ENCODE peak calls at places on chromosome 18, in seven cellular contexts. One of them, this sample, is unnamed.

GRCh38 chr18:59660976-59661743 is 36.1 kb downstream of the CCBE1 start:
- DNase-seq in cardiac muscle cell: peak; percentile 88
- DNase-seq in A673: no peak
- DNase-seq in spleen: no peak
- DNase-seq in uterus: no peak
- DNase-seq in mesenchymal stem cell: peak; percentile 59
- DNase-seq in neuronal stem cell: no peak
- DNase-seq in this sample: no peak

GRCh38 chr18:74457743-74458465 is 796 bp upstream of the DIPK1C start:
- DNase-seq in cardiac muscle cell: no peak
- DNase-seq in A673: no peak
- DNase-seq in spleen: no peak
- DNase-seq in uterus: no peak
- DNase-seq in mesenchymal stem cell: no peak
- DNase-seq in neuronal stem cell: no peak
- DNase-seq in this sample: peak; percentile 84

GRCh38 chr18:45374878-45375630 is 240.2 kb upstream of the SLC14A2 start:
- DNase-seq in cardiac muscle cell: no peak
- DNase-seq in A673: no peak
- DNase-seq in spleen: no peak
- DNase-seq in uterus: no peak
- DNase-seq in mesenchymal stem cell: no peak
- DNase-seq in neuronal stem cell: no peak
- DNase-seq in this sample: no peak

GRCh38 chr18:73879771-73880170 is 267.9 kb downstream of the FBXO15 start:
- DNase-seq in cardiac muscle cell: peak; percentile 58
- DNase-seq in A673: no peak
- DNase-seq in spleen: no peak
- DNase-seq in uterus: no peak
- DNase-seq in mesenchymal stem cell: peak; percentile 70
- DNase-seq in neuronal stem cell: no peak
- DNase-seq in this sample: no peak

GRCh38 chr18:48959921-48960920 is 9.5 kb upstream of the SMAD7 start:
- DNase-seq in cardiac muscle cell: peak; percentile 67
- DNase-seq in A673: peak; percentile 85
- DNase-seq in spleen: peak; percentile 50
- DNase-seq in uterus: no peak
- DNase-seq in mesenchymal stem cell: peak; percentile 93
- DNase-seq in neuronal stem cell: no peak
- DNase-seq in this sample: no peak

GRCh38 chr18:21391074-21391673 is 149.1 kb downstream of the GREB1L start:
- DNase-seq in cardiac muscle cell: peak; percentile 6
- DNase-seq in A673: peak; percentile 11
- DNase-seq in spleen: no peak
- DNase-seq in uterus: no peak
- DNase-seq in mesenchymal stem cell: peak; percentile 31
- DNase-seq in neuronal stem cell: no peak
- DNase-seq in this sample: no peak

GRCh38 chr18:8162797-8163196 is 446.4 kb upstream of the RAB12 start:
- DNase-seq in cardiac muscle cell: no peak
- DNase-seq in A673: no peak
- DNase-seq in spleen: no peak
- DNase-seq in uterus: no peak
- DNase-seq in mesenchymal stem cell: no peak
- DNase-seq in neuronal stem cell: no peak
- DNase-seq in this sample: no peak

GRCh38 chr18:22546905-22547304 is 129.2 kb upstream of the CTAGE1 start:
- DNase-seq in cardiac muscle cell: no peak
- DNase-seq in A673: no peak
- DNase-seq in spleen: no peak
- DNase-seq in uterus: no peak
- DNase-seq in mesenchymal stem cell: no peak
- DNase-seq in neuronal stem cell: no peak
- DNase-seq in this sample: no peak

GRCh38 chr18:48924621-48925601 is 25.9 kb downstream of the SMAD7 start:
- DNase-seq in cardiac muscle cell: no peak
- DNase-seq in A673: no peak
- DNase-seq in spleen: no peak
- DNase-seq in uterus: no peak
- DNase-seq in mesenchymal stem cell: peak; percentile 64
- DNase-seq in neuronal stem cell: no peak
- DNase-seq in this sample: no peak

GRCh38 chr18:75173125-75173432 is 35.9 kb downstream of the PTGR3 start:
- DNase-seq in cardiac muscle cell: peak; percentile 4
- DNase-seq in A673: no peak
- DNase-seq in spleen: no peak
- DNase-seq in uterus: no peak
- DNase-seq in mesenchymal stem cell: no peak
- DNase-seq in neuronal stem cell: no peak
- DNase-seq in this sample: no peak

GRCh38 chr18:8767356-8767755 is 62.0 kb downstream of the MTCL1 start:
- DNase-seq in cardiac muscle cell: no peak
- DNase-seq in A673: no peak
- DNase-seq in spleen: no peak
- DNase-seq in uterus: no peak
- DNase-seq in mesenchymal stem cell: no peak
- DNase-seq in neuronal stem cell: no peak
- DNase-seq in this sample: no peak

GRCh38 chr18:76351961-76352581 is 143.0 kb downstream of the ZNF516 start:
- DNase-seq in cardiac muscle cell: peak; percentile 91
- DNase-seq in A673: peak; percentile 84
- DNase-seq in spleen: no peak
- DNase-seq in uterus: peak; percentile 96
- DNase-seq in mesenchymal stem cell: peak; percentile 89
- DNase-seq in neuronal stem cell: no peak
- DNase-seq in this sample: no peak

GRCh38 chr18:40708726-40709125 is 1246.3 kb upstream of the PIK3C3 start:
- DNase-seq in cardiac muscle cell: no peak
- DNase-seq in A673: no peak
- DNase-seq in spleen: no peak
- DNase-seq in uterus: no peak
- DNase-seq in mesenchymal stem cell: no peak
- DNase-seq in neuronal stem cell: no peak
- DNase-seq in this sample: no peak

GRCh38 chr18:28684746-28685145 is 507.8 kb upstream of the CDH2 start:
- DNase-seq in cardiac muscle cell: no peak
- DNase-seq in A673: no peak
- DNase-seq in spleen: no peak
- DNase-seq in uterus: no peak
- DNase-seq in mesenchymal stem cell: no peak
- DNase-seq in neuronal stem cell: no peak
- DNase-seq in this sample: no peak

GRCh38 chr18:23844991-23845680 is 155.9 kb downstream of the LAMA3 start:
- DNase-seq in cardiac muscle cell: peak; percentile 50
- DNase-seq in A673: no peak
- DNase-seq in spleen: no peak
- DNase-seq in uterus: no peak
- DNase-seq in mesenchymal stem cell: no peak
- DNase-seq in neuronal stem cell: no peak
- DNase-seq in this sample: no peak

GRCh38 chr18:39732918-39733317 is 2167.3 kb upstream of the CELF4 start:
- DNase-seq in cardiac muscle cell: no peak
- DNase-seq in A673: no peak
- DNase-seq in spleen: no peak
- DNase-seq in uterus: no peak
- DNase-seq in mesenchymal stem cell: no peak
- DNase-seq in neuronal stem cell: no peak
- DNase-seq in this sample: no peak

GRCh38 chr18:74562775-74563174 is 28.5 kb downstream of the CNDP1 start:
- DNase-seq in cardiac muscle cell: no peak
- DNase-seq in A673: no peak
- DNase-seq in spleen: no peak
- DNase-seq in uterus: no peak
- DNase-seq in mesenchymal stem cell: no peak
- DNase-seq in neuronal stem cell: no peak
- DNase-seq in this sample: no peak

GRCh38 chr18:3615374-3615773 is 165.4 kb downstream of the TGIF1 start:
- DNase-seq in cardiac muscle cell: no peak
- DNase-seq in A673: no peak
- DNase-seq in spleen: peak; percentile 11
- DNase-seq in uterus: no peak
- DNase-seq in mesenchymal stem cell: no peak
- DNase-seq in neuronal stem cell: no peak
- DNase-seq in this sample: no peak
- H3K27ac ChIP-seq in cardiac muscle cell: peak overlapping the region; percentile 65
- H3K27ac ChIP-seq in A673: peak overlapping the region; percentile 25
- H3K27ac ChIP-seq in spleen: no peak overlapping the region
- H3K27ac ChIP-seq in uterus: no peak overlapping the region
- H3K27ac ChIP-seq in mesenchymal stem cell: no peak overlapping the region
- H3K27ac ChIP-seq in neuronal stem cell: peak overlapping the region; percentile 13
- H3K27ac ChIP-seq in this sample: no peak overlapping the region

DNA sequence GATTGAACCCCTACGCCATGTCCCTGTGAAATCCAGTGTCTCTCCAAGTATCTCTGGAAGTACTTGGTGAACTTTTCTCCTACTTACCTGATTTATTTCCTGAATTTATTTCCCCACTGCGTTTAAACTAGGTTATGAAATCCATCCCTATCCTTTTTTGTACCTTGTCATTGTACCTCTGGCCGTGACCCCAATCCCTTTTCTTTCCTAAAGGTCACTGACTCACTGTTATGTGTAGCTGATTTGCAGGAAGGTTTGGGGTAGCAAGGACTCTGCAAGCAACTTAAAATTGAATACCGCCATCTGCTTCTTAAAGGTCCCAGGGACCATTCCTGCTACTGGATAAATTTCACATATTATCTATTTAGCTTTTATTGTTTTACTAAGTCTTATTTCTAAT is 4.6 kb upstream of the ENOSF1 start:
- DNase-seq in cardiac muscle cell: no peak
- DNase-seq in A673: no peak
- DNase-seq in spleen: no peak
- DNase-seq in uterus: no peak
- DNase-seq in mesenchymal stem cell: no peak
- DNase-seq in neuronal stem cell: no peak
- DNase-seq in this sample: no peak
- H3K27me3 ChIP-seq in cardiac muscle cell: no peaks in the 10 kb centered on the region
- H3K27me3 ChIP-seq in A673: no peaks in the 10 kb centered on the region
- H3K27me3 ChIP-seq in spleen: no peaks in the 10 kb centered on the region
- H3K27me3 ChIP-seq in uterus: no peaks in the 10 kb centered on the region
- H3K27me3 ChIP-seq in mesenchymal stem cell: no peaks in the 10 kb centered on the region
- H3K27me3 ChIP-seq in neuronal stem cell: no peaks in the 10 kb centered on the region
- H3K27me3 ChIP-seq in this sample: peaks cover 2% of the 10 kb centered on the region

GRCh38 chr18:10060469-10060782 is 146.6 kb downstream of the VAPA start:
- DNase-seq in cardiac muscle cell: no peak
- DNase-seq in A673: peak; percentile 71
- DNase-seq in spleen: no peak
- DNase-seq in uterus: no peak
- DNase-seq in mesenchymal stem cell: no peak
- DNase-seq in neuronal stem cell: no peak
- DNase-seq in this sample: no peak
- H3K27ac ChIP-seq in cardiac muscle cell: no peak overlapping the region
- H3K27ac ChIP-seq in A673: peak overlapping the region; percentile 88
- H3K27ac ChIP-seq in spleen: no peak overlapping the region
- H3K27ac ChIP-seq in uterus: peak overlapping the region; percentile 55
- H3K27ac ChIP-seq in mesenchymal stem cell: no peak overlapping the region
- H3K27ac ChIP-seq in neuronal stem cell: no peak overlapping the region
- H3K27ac ChIP-seq in this sample: peak overlapping the region; percentile 79

GRCh38 chr18:32439802-32440201 is 30.9 kb downstream of the GAREM1 start:
- DNase-seq in cardiac muscle cell: peak; percentile 19
- DNase-seq in A673: peak; percentile 43
- DNase-seq in spleen: no peak
- DNase-seq in uterus: no peak
- DNase-seq in mesenchymal stem cell: no peak
- DNase-seq in neuronal stem cell: no peak
- DNase-seq in this sample: no peak
- H3K27me3 ChIP-seq in cardiac muscle cell: no peaks in the 10 kb centered on the region
- H3K27me3 ChIP-seq in A673: no peaks in the 10 kb centered on the region
- H3K27me3 ChIP-seq in spleen: no peaks in the 10 kb centered on the region
- H3K27me3 ChIP-seq in uterus: no peaks in the 10 kb centered on the region
- H3K27me3 ChIP-seq in mesenchymal stem cell: no peaks in the 10 kb centered on the region
- H3K27me3 ChIP-seq in neuronal stem cell: peaks cover 1% of the 10 kb centered on the region
- H3K27me3 ChIP-seq in this sample: no peaks in the 10 kb centered on the region

GRCh38 chr18:54806526-54806925 is 21.8 kb upstream of the RAB27B start:
- DNase-seq in cardiac muscle cell: peak; percentile 62
- DNase-seq in A673: no peak
- DNase-seq in spleen: no peak
- DNase-seq in uterus: no peak
- DNase-seq in mesenchymal stem cell: peak; percentile 83
- DNase-seq in neuronal stem cell: no peak
- DNase-seq in this sample: no peak

GRCh38 chr18:54802178-54802577 is 26.1 kb upstream of the RAB27B start:
- DNase-seq in cardiac muscle cell: no peak
- DNase-seq in A673: no peak
- DNase-seq in spleen: no peak
- DNase-seq in uterus: no peak
- DNase-seq in mesenchymal stem cell: no peak
- DNase-seq in neuronal stem cell: no peak
- DNase-seq in this sample: no peak

GRCh38 chr18:54802686-54803395 is 25.4 kb upstream of the RAB27B start:
- DNase-seq in cardiac muscle cell: no peak
- DNase-seq in A673: no peak
- DNase-seq in spleen: no peak
- DNase-seq in uterus: no peak
- DNase-seq in mesenchymal stem cell: no peak
- DNase-seq in neuronal stem cell: no peak
- DNase-seq in this sample: no peak

GRCh38 chr18:54807303-54807702 is 21.0 kb upstream of the RAB27B start:
- DNase-seq in cardiac muscle cell: no peak
- DNase-seq in A673: no peak
- DNase-seq in spleen: no peak
- DNase-seq in uterus: no peak
- DNase-seq in mesenchymal stem cell: no peak
- DNase-seq in neuronal stem cell: no peak
- DNase-seq in this sample: no peak

DNA sequence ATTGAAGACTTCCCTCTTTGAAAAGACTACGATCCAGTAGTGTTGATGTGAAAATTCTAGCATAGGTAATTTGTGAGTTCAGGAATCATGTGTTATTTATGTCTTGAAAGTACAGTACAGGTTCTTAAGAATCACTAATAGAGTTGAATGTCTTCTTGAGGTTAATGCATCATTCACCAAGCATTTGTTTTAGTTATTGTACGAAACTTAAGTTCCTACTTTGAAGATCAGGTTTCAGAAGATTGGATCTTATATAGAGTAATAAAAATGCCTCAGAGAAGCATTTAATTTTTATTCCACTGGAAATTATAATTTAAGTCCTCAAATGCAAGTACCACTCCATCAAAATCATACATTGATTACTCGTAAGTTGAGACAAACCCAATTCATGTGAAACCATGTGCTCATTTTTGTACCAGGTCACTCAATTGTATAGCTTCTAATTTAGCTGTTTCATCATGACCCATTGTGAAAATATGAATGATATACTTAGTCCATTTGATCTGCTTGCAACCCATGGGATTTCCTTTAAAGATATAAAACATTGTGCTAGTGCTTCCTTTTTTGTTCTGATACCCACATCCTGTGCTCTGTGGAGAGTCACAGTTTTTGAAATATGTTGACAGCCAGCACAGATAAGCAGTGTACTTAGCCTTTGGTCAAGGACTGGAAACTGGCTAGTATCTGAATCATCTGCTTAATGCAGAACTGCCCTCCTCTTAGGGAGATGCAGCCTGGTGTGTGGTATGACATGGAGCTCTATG is 22.5 kb upstream of the RAB27B start:
- DNase-seq in cardiac muscle cell: peak; percentile 92
- DNase-seq in A673: no peak
- DNase-seq in spleen: no peak
- DNase-seq in uterus: no peak
- DNase-seq in mesenchymal stem cell: peak; percentile 97
- DNase-seq in neuronal stem cell: no peak
- DNase-seq in this sample: no peak
- H3K27ac ChIP-seq in cardiac muscle cell: no peak overlapping the region
- H3K27ac ChIP-seq in A673: no peak overlapping the region
- H3K27ac ChIP-seq in spleen: no peak overlapping the region
- H3K27ac ChIP-seq in uterus: no peak overlapping the region
- H3K27ac ChIP-seq in mesenchymal stem cell: peak overlapping the region; percentile 36
- H3K27ac ChIP-seq in neuronal stem cell: no peak overlapping the region
- H3K27ac ChIP-seq in this sample: no peak overlapping the region

This sample was measured in dorsolateral prefrontal cortex.